ENCODE peak calls at places on chromosomes 12 and 14, in six cellular contexts. One of them, this sample, is unnamed.

GRCh38 chr14:73663548-73664212 is 18.9 kb downstream of the DNAL1 start:
- DNase-seq in mucosa of descending colon: no peak
- DNase-seq in DND-41: no peak
- DNase-seq in tibial nerve: no peak
- DNase-seq in uterus: no peak
- DNase-seq in breast epithelium: no peak
- DNase-seq in this sample: no peak

GRCh38 chr14:73014105-73014504 is 12.8 kb downstream of the ZFYVE1 start:
- DNase-seq in mucosa of descending colon: no peak
- DNase-seq in DND-41: no peak
- DNase-seq in tibial nerve: no peak
- DNase-seq in uterus: no peak
- DNase-seq in breast epithelium: no peak
- DNase-seq in this sample: no peak

GRCh38 chr14:75088566-75089373 is 19.3 kb downstream of the ZC2HC1C start:
- DNase-seq in mucosa of descending colon: no peak
- DNase-seq in DND-41: peak; percentile 45
- DNase-seq in tibial nerve: no peak
- DNase-seq in uterus: peak; percentile 54
- DNase-seq in breast epithelium: no peak
- DNase-seq in this sample: peak; percentile 52

GRCh38 chr14:68124885-68125731 is 305.5 kb downstream of the RAD51B start:
- DNase-seq in mucosa of descending colon: no peak
- DNase-seq in DND-41: no peak
- DNase-seq in tibial nerve: no peak
- DNase-seq in uterus: peak; percentile 66
- DNase-seq in breast epithelium: no peak
- DNase-seq in this sample: no peak

GRCh38 chr12:57694459-57695019 is 607 bp downstream of the OS9 start:
- DNase-seq in mucosa of descending colon: peak; percentile 66
- DNase-seq in DND-41: peak; percentile 34
- DNase-seq in tibial nerve: no peak
- DNase-seq in uterus: no peak
- DNase-seq in breast epithelium: no peak
- DNase-seq in this sample: no peak

GRCh38 chr12:49673446-49674317 is 33.5 kb downstream of the FMNL3 start:
- DNase-seq in mucosa of descending colon: peak; percentile 85
- DNase-seq in DND-41: no peak
- DNase-seq in tibial nerve: peak; percentile 88
- DNase-seq in uterus: peak; percentile 95
- DNase-seq in breast epithelium: peak; percentile 93
- DNase-seq in this sample: peak; percentile 86

GRCh38 chr12:57229041-57229633 is 374 bp upstream of the SHMT2 start:
- DNase-seq in mucosa of descending colon: no peak
- DNase-seq in DND-41: peak; percentile 66
- DNase-seq in tibial nerve: no peak
- DNase-seq in uterus: no peak
- DNase-seq in breast epithelium: no peak
- DNase-seq in this sample: no peak

GRCh38 chr14:46054526-46054925 is 597.1 kb downstream of the RPL10L start:
- DNase-seq in mucosa of descending colon: no peak
- DNase-seq in DND-41: no peak
- DNase-seq in tibial nerve: no peak
- DNase-seq in uterus: no peak
- DNase-seq in breast epithelium: no peak
- DNase-seq in this sample: no peak

GRCh38 chr14:100537701-100538565 is 49.3 kb downstream of the BEGAIN start:
- DNase-seq in mucosa of descending colon: peak; percentile 26
- DNase-seq in DND-41: no peak
- DNase-seq in tibial nerve: peak; percentile 54
- DNase-seq in uterus: peak; percentile 18
- DNase-seq in breast epithelium: peak; percentile 77
- DNase-seq in this sample: no peak

GRCh38 chr12:58920956-58921861 is 905 bp upstream of the LRIG3 start:
- DNase-seq in mucosa of descending colon: no peak
- DNase-seq in DND-41: no peak
- DNase-seq in tibial nerve: no peak
- DNase-seq in uterus: peak; percentile 25
- DNase-seq in breast epithelium: no peak
- DNase-seq in this sample: no peak
- H3K4me3 ChIP-seq in mucosa of descending colon: peak overlapping the region; percentile 79
- H3K4me3 ChIP-seq in DND-41: no peak overlapping the region
- H3K4me3 ChIP-seq in tibial nerve: peak overlapping the region; percentile 69
- H3K4me3 ChIP-seq in uterus: peak overlapping the region; percentile 67
- H3K4me3 ChIP-seq in breast epithelium: peak overlapping the region; percentile 88
- H3K4me3 ChIP-seq in this sample: peak overlapping the region; percentile 62

GRCh38 chr12:9660046-9660445 is 9.5 kb upstream of the CLEC2D start:
- DNase-seq in mucosa of descending colon: no peak
- DNase-seq in DND-41: no peak
- DNase-seq in tibial nerve: no peak
- DNase-seq in uterus: no peak
- DNase-seq in breast epithelium: no peak
- DNase-seq in this sample: no peak
- H3K4me1 ChIP-seq in mucosa of descending colon: no peaks in the 10 kb centered on the region
- H3K4me1 ChIP-seq in DND-41: no peaks in the 10 kb centered on the region
- H3K4me1 ChIP-seq in tibial nerve: no peaks in the 10 kb centered on the region
- H3K4me1 ChIP-seq in uterus: no peaks in the 10 kb centered on the region
- H3K4me1 ChIP-seq in breast epithelium: no peaks in the 10 kb centered on the region
- H3K4me1 ChIP-seq in this sample: no peaks in the 10 kb centered on the region

GRCh38 chr14:60197629-60198318 is 32.6 kb upstream of the DHRS7 start:
- DNase-seq in mucosa of descending colon: peak; percentile 26
- DNase-seq in DND-41: no peak
- DNase-seq in tibial nerve: no peak
- DNase-seq in uterus: no peak
- DNase-seq in breast epithelium: no peak
- DNase-seq in this sample: no peak
- H3K4me3 ChIP-seq in mucosa of descending colon: no peak overlapping the region
- H3K4me3 ChIP-seq in DND-41: no peak overlapping the region
- H3K4me3 ChIP-seq in tibial nerve: no peak overlapping the region
- H3K4me3 ChIP-seq in uterus: no peak overlapping the region
- H3K4me3 ChIP-seq in breast epithelium: no peak overlapping the region
- H3K4me3 ChIP-seq in this sample: no peak overlapping the region

DNA sequence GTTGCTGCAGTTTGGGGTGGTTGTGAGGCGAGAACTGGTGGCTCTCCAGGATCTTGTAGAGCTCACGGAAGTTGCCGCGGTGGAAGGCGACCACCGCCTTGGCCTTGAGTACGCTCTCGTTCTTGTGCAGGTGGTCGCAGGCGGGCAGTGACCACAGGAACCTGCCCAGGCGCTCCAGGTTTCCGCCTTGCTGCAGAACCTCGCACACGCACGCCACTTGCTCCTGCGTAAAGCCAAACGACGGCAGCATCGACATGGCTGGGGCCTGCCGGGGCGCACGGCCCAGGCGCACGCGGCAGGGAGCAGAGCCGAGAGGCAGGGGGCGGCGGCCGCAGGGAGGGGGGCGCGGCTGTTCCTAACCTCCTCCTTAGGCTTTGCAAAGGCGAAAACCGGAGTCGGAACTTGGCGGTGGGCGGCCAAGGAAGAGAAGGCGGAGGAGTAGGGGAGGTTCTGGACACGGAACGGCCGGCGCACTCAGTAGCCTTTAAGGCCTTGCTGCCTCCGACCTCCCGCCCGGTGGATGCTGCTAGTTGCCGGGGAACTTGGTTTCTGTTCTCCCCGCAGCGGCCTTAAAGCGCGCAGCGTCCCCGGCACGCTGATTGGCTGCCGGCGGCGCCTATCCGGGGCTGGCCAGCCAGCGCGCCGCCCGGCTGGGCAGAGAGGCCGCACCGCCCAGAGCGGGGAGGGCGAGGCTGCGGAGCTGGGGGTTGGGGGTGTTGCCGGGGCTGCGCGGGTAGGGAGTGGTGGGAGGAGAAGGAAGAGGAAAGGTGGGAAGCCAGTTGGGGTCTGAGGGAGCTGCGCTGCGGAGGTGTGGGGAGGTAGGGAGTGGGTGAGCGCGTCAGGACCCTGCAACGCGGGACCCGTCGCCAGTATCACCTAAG is at the start of gene SIX1:
- DNase-seq in mucosa of descending colon: peak; percentile 73
- DNase-seq in DND-41: no peak
- DNase-seq in tibial nerve: peak; percentile 47
- DNase-seq in uterus: peak; percentile 26
- DNase-seq in breast epithelium: no peak
- DNase-seq in this sample: peak; percentile 90
- H3K4me1 ChIP-seq in mucosa of descending colon: peaks cover 28% of the 10 kb centered on the region
- H3K4me1 ChIP-seq in DND-41: no peaks in the 10 kb centered on the region
- H3K4me1 ChIP-seq in tibial nerve: peaks cover 42% of the 10 kb centered on the region
- H3K4me1 ChIP-seq in uterus: no peaks in the 10 kb centered on the region
- H3K4me1 ChIP-seq in breast epithelium: peaks cover 11% of the 10 kb centered on the region
- H3K4me1 ChIP-seq in this sample: no peaks in the 10 kb centered on the region

GRCh38 chr14:104132981-104133380 is 5.4 kb upstream of the KIF26A start:
- DNase-seq in mucosa of descending colon: peak; percentile 17
- DNase-seq in DND-41: no peak
- DNase-seq in tibial nerve: no peak
- DNase-seq in uterus: no peak
- DNase-seq in breast epithelium: no peak
- DNase-seq in this sample: no peak

GRCh38 chr14:104133496-104133895 is 4.9 kb upstream of the KIF26A start:
- DNase-seq in mucosa of descending colon: peak; percentile 10
- DNase-seq in DND-41: no peak
- DNase-seq in tibial nerve: no peak
- DNase-seq in uterus: no peak
- DNase-seq in breast epithelium: no peak
- DNase-seq in this sample: no peak

GRCh38 chr14:104135904-104136471 is 2.4 kb upstream of the KIF26A start:
- DNase-seq in mucosa of descending colon: peak; percentile 39
- DNase-seq in DND-41: no peak
- DNase-seq in tibial nerve: no peak
- DNase-seq in uterus: no peak
- DNase-seq in breast epithelium: no peak
- DNase-seq in this sample: no peak

GRCh38 chr14:104135121-104135903 is 3.1 kb upstream of the KIF26A start:
- DNase-seq in mucosa of descending colon: peak; percentile 32
- DNase-seq in DND-41: no peak
- DNase-seq in tibial nerve: no peak
- DNase-seq in uterus: no peak
- DNase-seq in breast epithelium: no peak
- DNase-seq in this sample: no peak

DNA sequence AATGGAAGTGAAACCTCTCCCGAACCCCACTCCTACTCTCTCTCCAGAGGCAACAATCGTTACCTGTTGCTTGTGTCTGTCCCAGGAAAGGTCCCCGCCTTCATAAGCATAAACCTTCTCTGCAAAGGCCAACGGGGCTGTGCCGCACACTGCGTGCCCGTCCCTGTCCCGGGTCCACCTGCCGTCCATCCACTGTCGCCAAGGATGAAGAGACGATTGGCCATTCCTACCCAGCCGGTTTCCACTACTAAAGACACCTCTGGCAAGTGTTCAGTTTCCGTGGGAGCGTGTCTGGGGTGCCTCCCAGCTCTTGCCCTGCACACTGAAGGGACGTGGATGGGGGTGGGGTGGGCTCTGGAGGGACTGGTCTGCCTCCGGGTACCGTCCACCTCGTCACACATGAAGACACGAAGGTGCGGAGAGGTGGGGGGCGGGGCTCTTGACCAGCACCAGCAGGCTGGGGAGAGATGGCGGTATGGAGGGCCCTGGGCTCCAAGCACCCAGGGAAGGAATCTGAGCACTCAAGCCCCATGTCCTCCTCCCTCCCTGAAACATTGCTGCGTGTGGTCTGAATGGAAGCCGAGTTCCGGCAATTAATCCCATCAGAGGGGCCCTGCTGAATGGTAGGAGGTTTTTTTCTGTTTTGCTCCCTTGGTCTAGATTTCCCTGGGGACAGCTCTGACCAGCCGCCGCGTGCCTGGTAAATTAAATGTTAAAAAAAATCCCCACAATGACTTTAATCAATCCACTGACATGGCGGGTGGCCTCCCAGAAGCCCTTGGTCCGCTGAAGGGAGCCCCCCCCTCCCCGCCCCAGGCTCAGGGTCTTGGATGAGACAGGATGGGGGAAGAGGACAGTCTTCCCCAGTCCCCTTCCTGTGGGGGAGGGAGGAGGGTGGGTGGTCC is 4.1 kb upstream of the KIF26A start:
- DNase-seq in mucosa of descending colon: peak; percentile 16
- DNase-seq in DND-41: no peak
- DNase-seq in tibial nerve: no peak
- DNase-seq in uterus: no peak
- DNase-seq in breast epithelium: no peak
- DNase-seq in this sample: no peak
- H3K4me3 ChIP-seq in mucosa of descending colon: no peak overlapping the region
- H3K4me3 ChIP-seq in DND-41: no peak overlapping the region
- H3K4me3 ChIP-seq in tibial nerve: no peak overlapping the region
- H3K4me3 ChIP-seq in uterus: no peak overlapping the region
- H3K4me3 ChIP-seq in breast epithelium: no peak overlapping the region
- H3K4me3 ChIP-seq in this sample: no peak overlapping the region

DNA sequence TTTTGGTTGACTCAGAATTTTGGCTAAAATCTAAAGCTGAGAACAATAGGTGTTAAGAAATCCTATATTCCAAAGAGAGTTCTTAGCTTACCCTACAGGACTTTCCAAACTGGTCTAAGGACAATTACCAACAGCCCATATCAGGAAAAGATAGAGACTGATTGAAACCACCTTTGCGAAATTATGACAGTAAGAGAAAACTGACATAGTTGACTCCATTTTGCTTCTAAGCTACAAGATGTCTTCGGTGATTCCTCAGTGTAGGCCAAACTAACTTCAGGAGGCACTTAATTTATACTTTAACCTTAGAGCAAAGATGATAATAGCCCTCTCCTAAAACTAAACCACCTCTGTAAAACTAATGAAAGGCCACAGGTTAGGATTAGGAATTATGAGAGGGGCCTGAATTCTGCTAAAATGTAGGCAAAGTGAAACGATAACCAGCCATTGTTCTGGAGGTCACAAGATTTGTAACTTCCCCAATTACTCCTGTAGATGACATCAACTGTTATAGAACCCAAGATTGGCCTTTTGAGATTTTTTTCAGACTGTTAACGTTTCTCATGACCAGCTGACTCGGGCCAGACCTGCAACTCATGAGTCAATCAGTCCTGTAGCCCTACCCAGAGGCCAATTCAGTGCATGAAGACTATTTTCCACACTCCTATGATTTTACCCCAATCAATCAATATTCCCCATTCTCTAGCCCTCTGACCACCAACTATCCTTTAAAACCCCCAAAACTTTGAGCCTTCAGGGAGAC is 43.0 kb downstream of the KLRG1 start:
- DNase-seq in mucosa of descending colon: no peak
- DNase-seq in DND-41: no peak
- DNase-seq in tibial nerve: no peak
- DNase-seq in uterus: no peak
- DNase-seq in breast epithelium: no peak
- DNase-seq in this sample: no peak
- H3K4me1 ChIP-seq in mucosa of descending colon: no peaks in the 10 kb centered on the region
- H3K4me1 ChIP-seq in DND-41: no peaks in the 10 kb centered on the region
- H3K4me1 ChIP-seq in tibial nerve: no peaks in the 10 kb centered on the region
- H3K4me1 ChIP-seq in uterus: no peaks in the 10 kb centered on the region
- H3K4me1 ChIP-seq in breast epithelium: no peaks in the 10 kb centered on the region
- H3K4me1 ChIP-seq in this sample: no peaks in the 10 kb centered on the region

This sample was measured in prostate gland.